ENCODE peak calls at places on chromosomes 13 and 19, in eight cellular contexts. Y, R, J, A, W, T, D and C are unnamed samples.

GRCh38 chr19:41868120-41868988 is 8.3 kb downstream of the RPS19 start:
- ATAC-seq in A (no peak), T (no peak), Y (peak), J (no peak), D (no peak), W (no peak), R (no peak), C (no peak)

GRCh38 chr19:17718467-17718987 is 753 bp upstream of the MAP1S start:
- ATAC-seq in T (no peak), W (no peak), Y (no peak), D (no peak), J (no peak), A (peak), R (no peak), C (no peak)

GRCh38 chr19:1523412-1524205 is at the start of gene PLK5:
- ATAC-seq in A (no peak), Y (no peak), J (no peak), R (no peak), D (peak), T (no peak), W (peak), C (no peak)

GRCh38 chr13:20441879-20442278 is 83.8 kb downstream of the CRYL1 start:
- ATAC-seq in T (peak), J (peak), A (peak), Y (no peak), W (no peak), R (no peak), D (no peak), C (peak)

GRCh38 chr19:49167857-49168409 is 10.3 kb downstream of the TRPM4 start:
- ATAC-seq in A (no peak), W (no peak), T (no peak), R (no peak), Y (peak), J (no peak), D (no peak), C (no peak)

GRCh38 chr19:19261350-19262189 is 11.5 kb downstream of the TM6SF2 start:
- ATAC-seq in W (no peak), A (peak), Y (no peak), R (no peak), T (no peak), J (no peak), D (no peak), C (peak)

GRCh38 chr13:79492313-79492798 is 11.4 kb downstream of the NDFIP2 start:
- ATAC-seq in D (peak), Y (no peak), A (peak), J (peak), R (peak), T (no peak), W (no peak), C (peak)

GRCh38 chr13:20803180-20803965 is 29.6 kb upstream of the EEF1AKMT1 start:
- ATAC-seq in Y (no peak), A (peak), D (no peak), R (no peak), T (no peak), W (no peak), J (peak), C (no peak)

GRCh38 chr19:1457031-1457739 is 7.3 kb downstream of the APC2 start:
- ATAC-seq in T (no peak), D (no peak), Y (no peak), R (no peak), J (no peak), A (no peak), W (peak), C (no peak)

GRCh38 chr13:73870970-73871935 is 263.0 kb downstream of the KLF12 start:
- ATAC-seq in W (no peak), T (peak), Y (no peak), J (no peak), D (peak), A (peak), R (peak), C (peak)

GRCh38 chr13:110177790-110178189 is 129.2 kb downstream of the COL4A1 start:
- ATAC-seq in Y (no peak), A (no peak), R (no peak), D (no peak), W (no peak), T (no peak), J (no peak), C (no peak)

GRCh38 chr13:99404005-99404755 is 97.0 kb upstream of the GPR183 start:
- ATAC-seq in A (peak), R (no peak), D (peak), Y (no peak), W (no peak), J (peak), T (no peak), C (no peak)

GRCh38 chr13:100330662-100331061 is 241.8 kb downstream of the PCCA start:
- ATAC-seq in D (no peak), W (no peak), J (no peak), R (no peak), T (no peak), A (no peak), Y (no peak), C (no peak)

GRCh38 chr13:41428155-41428554 is 29.2 kb upstream of the RGCC start:
- ATAC-seq in W (no peak), J (no peak), A (peak), T (peak), R (peak), D (peak), Y (peak), C (peak)

GRCh38 chr13:75544681-75545333 is 4.8 kb upstream of the UCHL3 start:
- ATAC-seq in R (no peak), D (no peak), J (no peak), A (no peak), W (peak), Y (no peak), T (no peak), C (no peak)

GRCh38 chr13:39957868-39958676 is 302.6 kb downstream of the COG6 start:
- ATAC-seq in R (peak), D (peak), T (no peak), W (peak), Y (no peak), A (no peak), J (no peak), C (no peak)

GRCh38 chr13:44331446-44331845 is 42.2 kb upstream of the SERP2 start:
- ATAC-seq in W (no peak), Y (no peak), A (peak), D (no peak), R (no peak), T (peak), J (no peak), C (peak)

GRCh38 chr19:14097532-14098151 is 7.1 kb upstream of the SAMD1 start:
- ATAC-seq in A (no peak), W (peak), R (no peak), Y (no peak), D (no peak), T (no peak), J (no peak), C (peak)

GRCh38 chr19:4015705-4016402 is 8.3 kb downstream of the PIAS4 start:
- ATAC-seq in J (no peak), T (peak), Y (no peak), W (peak), A (no peak), R (no peak), D (no peak), C (no peak)

GRCh38 chr19:22606954-22607652 is 27.0 kb upstream of the ZNF492 start:
- ATAC-seq in W (no peak), R (no peak), J (no peak), A (no peak), Y (no peak), D (no peak), T (no peak), C (no peak)

GRCh38 chr13:45121421-45121820 is 1.1 kb downstream of the GTF2F2 start:
- ATAC-seq in J (peak), A (peak), R (no peak), T (no peak), D (no peak), Y (no peak), W (no peak), C (peak)

GRCh38 chr19:7925171-7925837 is 631 bp downstream of the CTXN1 start:
- ATAC-seq in R (peak), W (no peak), Y (no peak), J (peak), A (peak), D (peak), T (no peak), C (peak)

GRCh38 chr13:37075164-37075563 is 15.7 kb upstream of the SUPT20H start:
- ATAC-seq in W (no peak), R (no peak), J (no peak), D (no peak), T (no peak), Y (no peak), A (no peak), C (no peak)

GRCh38 chr19:13153627-13154240 is 3.5 kb downstream of the IER2 start:
- ATAC-seq in A (no peak), T (no peak), J (no peak), Y (no peak), D (no peak), W (no peak), R (no peak), C (no peak)